ENCODE peak calls at places on chromosomes 11 and 22, in four cellular contexts. P is prostate gland, E is GM12865, L is IMR-90. D is an unnamed sample.
A peak's percentile ranks its signal among the peaks of the same experiment; 100 is the strongest.

GRCh38 chr22:19943665-19944026 is 2.0 kb upstream of the TXNRD2 start:
- DNase-seq in P (no peak), E (peak; percentile 37), L (peak; percentile 76), D (no peak)

GRCh38 chr11:128342511-128343133 is 244.7 kb downstream of the ETS1 start:
- DNase-seq in P (no peak), E (peak; percentile 81), L (peak; percentile 86), D (no peak)

GRCh38 chr11:47234669-47235075 is 13.9 kb downstream of the ACP2 start:
- DNase-seq in P (peak; percentile 79), E (no peak), L (peak; percentile 13), D (peak; percentile 66)

GRCh38 chr22:38098410-38099249 is 11.9 kb downstream of the BAIAP2L2 start:
- DNase-seq in P (no peak), E (no peak), L (peak; percentile 69), D (no peak)

GRCh38 chr11:44727373-44728084 is 767 bp downstream of the TSPAN18 start:
- DNase-seq in P (peak; percentile 56), E (peak; percentile 81), L (peak; percentile 65), D (peak; percentile 57)

GRCh38 chr11:25981998-25982397 is 349.9 kb upstream of the ANO3 start:
- DNase-seq in P (no peak), E (peak; percentile 77), L (peak; percentile 77), D (no peak)

GRCh38 chr11:17171342-17171741 is 36.4 kb downstream of the PIK3C2A start:
- DNase-seq in P (no peak), E (no peak), L (peak; percentile 60), D (no peak)

GRCh38 chr22:21865041-21865440 is 2.4 kb downstream of the MAPK1 start:
- DNase-seq in P (peak; percentile 24), E (peak; percentile 52), L (peak; percentile 91), D (no peak)

GRCh38 chr11:59197990-59198389 is 14.7 kb downstream of the MPEG1 start:
- DNase-seq in P (peak; percentile 42), E (no peak), L (peak; percentile 68), D (no peak)

GRCh38 chr11:79236541-79236971 is 204.3 kb downstream of the TENM4 start:
- DNase-seq in P (no peak), E (no peak), L (peak; percentile 99), D (peak; percentile 65)

GRCh38 chr11:27485930-27486773 is 13.6 kb upstream of the LGR4 start:
- DNase-seq in P (peak; percentile 59), E (peak; percentile 60), L (peak; percentile 61), D (no peak)

GRCh38 chr11:59097113-59097708 is 9.8 kb upstream of the FAM111B start:
- DNase-seq in P (peak; percentile 36), E (peak; percentile 81), L (peak; percentile 62), D (no peak)

GRCh38 chr11:73779084-73779902 is 8.4 kb upstream of the MRPL48 start:
- DNase-seq in P (peak; percentile 98), E (peak; percentile 98), L (peak; percentile 97), D (peak; percentile 98)

GRCh38 chr22:40345801-40346177 is 511 bp upstream of the ADSL start:
- DNase-seq in P (no peak), E (peak; percentile 68), L (no peak), D (no peak)

GRCh38 chr22:49364398-49364797 is 463.3 kb downstream of the BRD1 start:
- DNase-seq in P (no peak), E (no peak), L (no peak), D (peak; percentile 45)

GRCh38 chr11:112806256-112806655 is 155.0 kb upstream of the NCAM1 start:
- DNase-seq in P (no peak), E (no peak), L (no peak), D (no peak)

GRCh38 chr22:17194213-17194612 is 25.0 kb downstream of the ADA2 start:
- DNase-seq in P (no peak), E (no peak), L (no peak), D (no peak)

GRCh38 chr22:17201285-17201945 is 17.8 kb downstream of the ADA2 start:
- DNase-seq in P (no peak), E (no peak), L (peak; percentile 18), D (no peak)

GRCh38 chr22:17199131-17199731 is 20.0 kb downstream of the ADA2 start:
- DNase-seq in P (no peak), E (no peak), L (peak; percentile 16), D (no peak)

GRCh38 chr22:17198188-17199130 is 20.8 kb downstream of the ADA2 start:
- DNase-seq in P (peak; percentile 46), E (no peak), L (no peak), D (no peak)
- H3K4me3 ChIP-seq in P (peak overlapping the region; percentile 17), E (no peak overlapping the region), L (no peak overlapping the region), D (peak overlapping the region; percentile 36)

GRCh38 chr11:19597194-19597593 is 115.4 kb upstream of the NAV2 start:
- DNase-seq in P (no peak), E (no peak), L (peak; percentile 85), D (no peak)

GRCh38 chr11:19595499-19595839 is 117.2 kb upstream of the NAV2 start:
- DNase-seq in P (no peak), E (no peak), L (no peak), D (no peak)

GRCh38 chr11:19597876-19598275 is 114.8 kb upstream of the NAV2 start:
- DNase-seq in P (no peak), E (no peak), L (no peak), D (no peak)

GRCh38 chr11:19594326-19594725 is 118.3 kb upstream of the NAV2 start:
- DNase-seq in P (no peak), E (no peak), L (peak; percentile 50), D (no peak)

GRCh38 chr11:19595840-19596751 is 116.5 kb upstream of the NAV2 start:
- DNase-seq in P (no peak), E (no peak), L (peak; percentile 90), D (no peak)
- H3K4me3 ChIP-seq in P (no peak overlapping the region), E (no peak overlapping the region), L (no peak overlapping the region), D (no peak overlapping the region)

GRCh38 chr11:60923326-60923725 is 934 bp upstream of the TMEM132A start:
- DNase-seq in P (no peak), E (no peak), L (no peak), D (no peak)

GRCh38 chr11:60922906-60923305 is 1.4 kb upstream of the TMEM132A start:
- DNase-seq in P (no peak), E (no peak), L (no peak), D (no peak)

GRCh38 chr11:60924906-60925684 is 835 bp downstream of the TMEM132A start:
- DNase-seq in P (no peak), E (no peak), L (no peak), D (no peak)

GRCh38 chr11:60923800-60924109 is 505 bp upstream of the TMEM132A start:
- DNase-seq in P (no peak), E (no peak), L (no peak), D (no peak)

DNA sequence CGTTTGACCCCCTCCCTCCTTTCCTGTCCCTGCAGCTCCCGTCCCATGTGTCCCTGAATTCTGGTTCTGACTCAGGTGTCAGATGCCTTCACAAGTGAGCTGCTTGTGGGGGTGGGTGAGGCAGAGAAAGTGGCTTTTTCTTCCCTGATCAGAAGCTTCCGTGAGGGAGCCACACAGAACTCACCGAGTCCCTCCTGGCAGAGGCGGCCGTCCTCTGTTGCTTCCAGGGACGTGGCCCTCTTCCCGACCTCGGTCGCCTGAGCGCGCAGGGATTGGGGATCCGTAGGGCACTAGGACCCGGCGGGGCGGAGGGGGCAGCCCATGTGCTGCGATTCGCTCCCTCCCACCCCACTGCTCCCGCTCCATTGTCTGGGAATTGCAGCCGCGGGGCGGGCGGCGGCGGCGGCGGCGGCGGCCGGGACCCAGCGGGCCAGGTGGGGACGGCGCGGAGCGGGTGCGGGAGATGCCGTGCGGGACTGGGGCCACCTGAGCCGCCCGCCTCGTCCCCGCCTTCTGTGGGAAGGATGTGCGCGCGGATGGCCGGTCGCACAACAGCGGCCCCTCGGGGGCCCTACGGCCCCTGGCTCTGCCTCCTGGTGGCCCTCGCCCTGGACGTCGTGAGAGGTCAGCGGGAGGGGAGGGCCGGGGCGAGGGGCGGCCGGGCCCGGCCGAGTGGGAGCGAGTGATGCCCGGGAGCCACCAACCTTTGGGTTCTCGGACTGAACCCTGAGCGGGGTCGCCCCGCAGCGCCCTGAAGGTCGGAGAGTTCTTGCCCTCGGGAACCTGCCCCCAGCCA is at the start of gene TMEM132A:
- DNase-seq in P (peak; percentile 53), E (no peak), L (peak; percentile 68), D (peak; percentile 70)
- H3K4me3 ChIP-seq in P (peak within 1 kb of the TSS; percentile 52), E (peak within 1 kb of the TSS; percentile 58), L (peak within 1 kb of the TSS; percentile 65), D (peak within 1 kb of the TSS; percentile 79)

GRCh38 chr11:66317322-66317765 is 500 bp upstream of the CD248 start:
- DNase-seq in P (no peak), E (no peak), L (peak; percentile 68), D (no peak)

GRCh38 chr11:66315921-66316811 is 678 bp downstream of the CD248 start:
- DNase-seq in P (no peak), E (no peak), L (no peak), D (no peak)

GRCh38 chr11:66318576-66318970 is 1.7 kb upstream of the CD248 start:
- DNase-seq in P (no peak), E (no peak), L (no peak), D (no peak)

GRCh38 chr11:66316849-66317251 is at the start of gene CD248:
- DNase-seq in P (no peak), E (no peak), L (peak; percentile 78), D (no peak)

DNA sequence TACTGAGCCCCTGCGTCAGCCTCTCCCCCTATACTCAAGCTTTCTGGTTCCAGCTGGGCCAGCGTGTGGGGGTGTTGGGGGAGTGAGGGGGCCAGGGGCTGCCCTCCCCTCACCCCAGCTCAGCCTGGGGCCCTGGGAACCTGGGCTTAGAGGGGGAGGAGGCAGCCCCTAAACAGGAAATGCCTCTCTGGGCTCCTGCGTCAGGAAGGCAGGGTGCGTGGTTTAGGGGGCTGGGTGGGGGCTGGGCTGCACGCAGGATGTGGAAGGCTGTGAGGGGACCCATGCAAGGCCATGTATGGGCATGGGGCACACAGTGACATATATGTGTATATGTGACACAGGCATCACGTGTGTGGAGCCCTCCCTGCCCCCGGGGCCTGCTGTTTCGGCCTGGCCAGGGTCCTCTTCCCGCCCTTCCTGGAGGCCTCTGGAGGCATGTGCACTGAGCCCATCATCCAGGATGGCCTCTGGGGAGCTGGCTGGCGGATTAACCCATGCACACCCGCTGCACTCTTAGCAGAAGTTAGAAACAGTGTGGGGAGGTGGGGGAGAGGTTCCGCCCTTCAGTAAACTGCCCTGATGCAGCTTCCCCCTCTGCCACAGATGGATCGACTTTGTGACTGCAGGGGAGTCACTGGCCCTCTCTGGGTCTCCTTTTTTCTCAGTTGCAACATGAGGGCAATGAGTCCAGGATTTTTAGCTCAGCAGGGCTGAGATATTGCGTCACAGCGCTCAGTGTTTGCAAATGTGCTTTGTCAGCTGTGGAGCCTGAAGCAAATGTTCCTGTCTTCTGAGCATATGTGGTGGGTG is 1.1 kb upstream of the CD248 start:
- DNase-seq in P (no peak), E (peak; percentile 39), L (peak; percentile 94), D (no peak)
- H3K4me3 ChIP-seq in P (no peak overlapping the region), E (no peak overlapping the region), L (no peak overlapping the region), D (no peak overlapping the region)

DNA sequence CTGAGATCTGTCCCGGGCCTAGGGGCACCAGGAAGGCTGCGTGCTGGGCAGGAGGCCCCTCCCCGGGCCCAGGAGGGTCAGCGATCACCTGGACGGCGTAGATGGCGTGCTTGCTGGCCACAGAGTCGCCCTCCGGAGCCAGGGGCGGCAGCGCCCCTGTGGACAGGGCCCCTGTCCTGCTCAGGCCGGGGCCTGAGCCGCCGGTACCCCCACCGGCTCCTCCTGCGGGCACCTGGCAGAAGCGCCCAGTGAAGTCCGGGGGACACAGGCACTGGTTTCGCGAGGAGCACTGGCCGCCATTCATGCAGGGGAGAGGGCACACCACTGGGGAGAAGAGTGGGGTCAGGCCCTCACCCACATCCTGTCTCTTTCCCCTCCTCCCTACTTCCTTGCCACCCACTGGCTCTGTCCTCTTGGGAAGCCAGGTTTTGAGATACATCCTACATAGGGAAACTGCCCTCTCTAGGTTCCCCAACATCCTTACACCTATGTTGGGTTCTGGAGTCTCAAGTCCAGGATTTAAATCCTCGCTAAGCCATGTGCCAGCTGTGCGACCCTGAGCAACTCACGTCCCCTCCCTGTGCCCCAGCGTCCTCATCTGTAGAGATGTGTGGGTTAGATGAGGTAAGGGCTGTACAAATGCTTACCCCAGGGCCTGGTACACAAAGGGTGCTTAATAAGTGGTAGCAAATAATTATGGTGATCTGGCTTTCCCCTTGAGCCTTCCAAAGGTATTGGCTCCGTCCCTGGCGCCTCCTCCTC is 3.9 kb downstream of the LTBP3 start:
- DNase-seq in P (no peak), E (no peak), L (no peak), D (no peak)
- H3K4me3 ChIP-seq in P (no peak overlapping the region), E (no peak overlapping the region), L (no peak overlapping the region), D (no peak overlapping the region)